ENCODE peak calls at places on chromosome 21, in nine cellular contexts. M is heart left ventricle, X is epithelial cell of esophagus, B is AML-193, U is lower leg skin, F is right lobe of liver, H is left lung, V is EL, E is MM.1S. P is an unnamed sample.

GRCh38 chr21:16535100-16535418 is 805.3 kb downstream of the USP25 start:
- DNase-seq in H (no peak), U (peak), E (no peak), M (peak), X (peak), F (peak), V (peak), B (no peak), P (no peak)

GRCh38 chr21:34924767-34925425 is 124.2 kb downstream of the RUNX1 start:
- DNase-seq in V (no peak), B (no peak), E (no peak), H (no peak), X (no peak), U (no peak), F (no peak), M (no peak), P (no peak)

GRCh38 chr21:25809013-25809412 is 74.2 kb downstream of the GABPA start:
- DNase-seq in H (no peak), X (peak), B (no peak), U (no peak), E (no peak), M (no peak), F (no peak), V (peak), P (no peak)

GRCh38 chr21:35475768-35476167 is 426.7 kb upstream of the RUNX1 start:
- DNase-seq in F (no peak), E (no peak), U (no peak), V (peak), H (no peak), B (peak), M (no peak), X (peak), P (no peak)

GRCh38 chr21:45543371-45543709 is 1.1 kb upstream of the SLC19A1 start:
- DNase-seq in H (peak), E (no peak), V (no peak), M (no peak), U (no peak), B (no peak), X (no peak), F (no peak), P (peak)

GRCh38 chr21:34345892-34346291 is 17.9 kb upstream of the KCNE2 start:
- DNase-seq in H (no peak), E (no peak), M (no peak), F (no peak), V (peak), X (no peak), U (no peak), B (no peak), P (no peak)

GRCh38 chr21:15761508-15762100 is 31.8 kb downstream of the USP25 start:
- DNase-seq in E (no peak), X (no peak), B (no peak), F (no peak), U (no peak), M (no peak), V (no peak), H (no peak), P (no peak)

GRCh38 chr21:34748862-34749261 is 80.1 kb downstream of the CLIC6 start:
- DNase-seq in U (no peak), H (no peak), X (no peak), F (no peak), M (no peak), B (no peak), V (no peak), E (no peak), P (no peak)

GRCh38 chr21:20527691-20528090 is 470.5 kb upstream of the NCAM2 start:
- DNase-seq in E (no peak), B (no peak), U (no peak), X (no peak), V (no peak), F (no peak), M (no peak), H (no peak), P (no peak)

GRCh38 chr21:9772348-9772672 is 749.1 kb upstream of the TPTE start:
- DNase-seq in V (no peak), F (no peak), B (no peak), E (no peak), U (no peak), X (no peak), H (no peak), M (no peak), P (no peak)

GRCh38 chr21:28212056-28212455 is 780.6 kb downstream of the LTN1 start:
- DNase-seq in E (no peak), M (no peak), X (no peak), U (no peak), H (no peak), B (no peak), F (no peak), V (no peak), P (no peak)

GRCh38 chr21:45998276-45998701 is 16.7 kb downstream of the COL6A1 start:
- DNase-seq in B (no peak), U (no peak), V (no peak), F (no peak), E (no peak), H (peak), M (no peak), X (no peak), P (peak)

P was measured in H9.